ENCODE peak calls at places on chromosomes 3 and 15, in eight cellular contexts. B is foreskin fibroblast; S is tibial nerve; A is BE2C; P is CD4-positive, alpha-beta T cell; X is HCT116; I is lower leg skin; V is colonic mucosa. Q is an unnamed sample.
A peak's percentile ranks its signal among the peaks of the same experiment; 100 is the strongest.

GRCh38 chr3:18670755-18671154 is 245.6 kb upstream of the SATB1 start:
- DNase-seq in I (no peak), B (no peak), P (no peak), A (no peak), S (no peak), V (no peak), X (no peak), Q (no peak)

GRCh38 chr15:65595960-65596359 is 15.0 kb downstream of the INTS14 start:
- DNase-seq in I (no peak), S (no peak), B (no peak), A (peak; percentile 46), X (no peak), P (no peak), V (no peak), Q (no peak)

GRCh38 chr3:126295407-126295939 is 61.7 kb downstream of the KLF15 start:
- DNase-seq in P (no peak), B (no peak), V (no peak), S (no peak), A (no peak), I (peak; percentile 56), X (no peak), Q (no peak)

GRCh38 chr3:151198849-151199248 is 4.2 kb downstream of the GPR171 start:
- DNase-seq in S (no peak), P (no peak), V (no peak), I (no peak), X (no peak), A (no peak), B (no peak), Q (no peak)

GRCh38 chr3:176937994-176938393 is 259.3 kb downstream of the TBL1XR1 start:
- DNase-seq in A (no peak), B (no peak), I (no peak), X (no peak), S (no peak), P (no peak), V (no peak), Q (no peak)

GRCh38 chr3:60000311-60001105 is 950.7 kb upstream of the CFAP20DC start:
- DNase-seq in A (no peak), P (no peak), I (no peak), X (no peak), B (no peak), S (no peak), V (no peak), Q (no peak)

GRCh38 chr3:69129531-69129930 is 7.1 kb upstream of the LMOD3 start:
- DNase-seq in V (no peak), P (no peak), S (no peak), A (no peak), I (no peak), X (no peak), B (peak; percentile 53), Q (no peak)

GRCh38 chr15:25800761-25801515 is 62.2 kb downstream of the ATP10A start:
- DNase-seq in I (peak; percentile 81), V (no peak), X (no peak), S (no peak), A (no peak), P (no peak), B (no peak), Q (no peak)

GRCh38 chr3:101577276-101577675 is 3.3 kb downstream of the PCNP start:
- DNase-seq in P (no peak), A (no peak), V (no peak), I (no peak), S (no peak), B (no peak), X (no peak), Q (no peak)

GRCh38 chr15:61184431-61184830 is 44.7 kb downstream of the RORA start:
- DNase-seq in I (no peak), X (no peak), P (no peak), A (no peak), S (no peak), V (no peak), B (no peak), Q (no peak)

GRCh38 chr3:117567903-117568302 is 858.3 kb downstream of the TUSC7 start:
- DNase-seq in B (no peak), A (no peak), P (no peak), V (no peak), I (no peak), S (no peak), X (no peak), Q (no peak)

GRCh38 chr3:124700880-124701684 is 29.2 kb upstream of the UMPS start:
- DNase-seq in B (no peak), S (no peak), I (no peak), V (no peak), A (no peak), X (no peak), P (no peak), Q (peak; percentile 38)

GRCh38 chr3:188111002-188111584 is 42.9 kb upstream of the LPP start:
- DNase-seq in I (no peak), P (no peak), X (no peak), A (no peak), B (no peak), S (no peak), V (no peak), Q (no peak)

DNA sequence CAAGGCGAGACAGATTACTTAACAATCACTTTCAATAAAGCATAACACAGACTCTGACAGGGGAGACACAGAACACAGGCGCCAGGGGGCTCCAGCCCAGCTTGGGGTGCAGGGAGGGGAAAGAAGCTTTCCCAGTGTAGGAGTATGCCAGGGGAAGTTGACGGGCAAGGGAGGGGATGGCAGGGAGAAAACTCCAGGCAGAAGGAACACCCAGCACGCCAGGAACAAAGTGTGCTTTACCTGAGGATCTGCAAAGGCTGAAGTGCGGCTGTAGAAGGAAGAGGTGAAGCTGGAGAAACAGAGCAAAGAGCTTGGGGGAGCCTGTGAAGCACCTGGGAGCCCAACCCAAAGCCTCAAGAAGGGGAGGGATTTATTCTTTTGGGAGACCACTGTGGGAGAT is 12.1 kb downstream of the RGMA start:
- DNase-seq in P (no peak), S (no peak), B (no peak), I (no peak), V (no peak), A (no peak), X (no peak), Q (no peak)
- TF ChIP-seq CTCF in P (no peak), S (no peak), B (no peak), I (no peak), V (no peak), A (no peak), X (no peak), Q (no peak)

GRCh38 chr15:37788767-37789391 is 145.6 kb upstream of the TMCO5A start:
- DNase-seq in P (no peak), X (no peak), V (no peak), B (no peak), S (no peak), I (no peak), A (no peak), Q (no peak)

GRCh38 chr15:37789881-37790280 is 144.6 kb upstream of the TMCO5A start:
- DNase-seq in B (peak; percentile 52), V (no peak), A (no peak), I (no peak), P (no peak), X (no peak), S (no peak), Q (no peak)

GRCh38 chr15:37789392-37789776 is 145.1 kb upstream of the TMCO5A start:
- DNase-seq in V (no peak), A (no peak), X (no peak), P (no peak), S (no peak), B (no peak), I (no peak), Q (no peak)

GRCh38 chr15:37791693-37792092 is 142.7 kb upstream of the TMCO5A start:
- DNase-seq in S (no peak), A (no peak), P (no peak), V (no peak), B (no peak), X (no peak), I (no peak), Q (no peak)

DNA sequence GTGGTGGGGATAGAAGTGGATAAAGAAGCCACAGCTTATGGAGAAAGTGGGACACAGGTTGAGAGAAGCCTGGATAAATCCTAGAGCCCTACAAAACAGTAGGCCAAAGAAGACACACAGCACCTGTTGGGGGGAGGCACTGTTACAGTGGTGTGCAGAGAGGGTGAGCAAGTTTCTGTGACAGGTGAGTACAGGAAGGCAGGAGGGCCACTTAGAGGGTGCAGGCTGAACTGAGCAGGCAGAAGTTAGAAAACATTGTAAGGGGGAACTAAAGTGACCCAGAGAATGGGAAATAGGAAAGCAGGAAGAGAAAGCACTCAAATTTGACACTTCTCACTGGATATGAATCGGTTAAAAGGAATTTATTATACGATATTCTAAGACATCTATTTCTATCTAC is 146.1 kb upstream of the TMCO5A start:
- DNase-seq in X (no peak), V (no peak), A (no peak), B (no peak), P (no peak), I (no peak), S (no peak), Q (no peak)
- TF ChIP-seq CTCF in X (no peak), V (no peak), A (no peak), B (no peak), P (no peak), I (no peak), S (no peak), Q (no peak)

GRCh38 chr15:48176957-48177356 is 1.1 kb downstream of the MYEF2 start:
- DNase-seq in I (no peak), S (no peak), P (no peak), X (no peak), B (no peak), V (no peak), A (no peak), Q (no peak)

GRCh38 chr15:48176097-48176496 is 2.0 kb downstream of the MYEF2 start:
- DNase-seq in S (no peak), P (no peak), V (no peak), I (no peak), A (no peak), X (no peak), B (no peak), Q (no peak)

GRCh38 chr15:48177875-48178611 is at the start of gene MYEF2:
- DNase-seq in S (peak; percentile 24), I (peak; percentile 87), A (peak; percentile 95), V (peak; percentile 65), B (peak; percentile 51), X (no peak), P (peak; percentile 44), Q (peak; percentile 45)

GRCh38 chr15:48177383-48177874 is 666 bp downstream of the MYEF2 start:
- DNase-seq in I (no peak), P (no peak), B (peak; percentile 28), A (no peak), X (no peak), V (no peak), S (no peak), Q (no peak)

GRCh38 chr15:48175126-48175525 is 3.0 kb downstream of the MYEF2 start:
- DNase-seq in A (no peak), I (no peak), X (no peak), B (no peak), S (no peak), P (no peak), V (no peak), Q (no peak)
- TF ChIP-seq CTCF in A (no peak), I (no peak), X (no peak), B (no peak), S (no peak), P (no peak), V (no peak), Q (no peak)

DNA sequence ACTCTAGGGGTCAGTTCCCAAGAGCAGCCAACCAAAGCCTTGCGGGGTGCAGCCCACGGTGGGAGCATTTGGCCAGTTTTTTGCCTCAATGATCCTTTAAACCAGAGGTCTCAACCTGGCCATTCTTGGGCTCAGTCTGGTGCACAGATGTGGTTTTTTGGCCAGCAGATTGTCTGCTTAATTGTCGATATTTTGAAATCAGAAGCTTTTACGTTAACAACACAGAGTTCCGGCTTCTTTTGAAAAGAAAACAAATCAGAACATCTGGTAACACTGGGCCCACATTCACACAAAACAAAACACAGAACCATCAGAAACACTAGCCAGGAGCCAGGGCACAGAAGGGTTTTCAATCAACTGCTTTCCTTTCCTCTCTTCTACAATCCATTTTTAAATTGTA is 127.7 kb downstream of the XXYLT1 start:
- DNase-seq in S (peak; percentile 27), V (no peak), B (peak; percentile 29), A (no peak), I (no peak), X (no peak), P (no peak), Q (no peak)
- TF ChIP-seq CTCF in S (no peak), V (no peak), B (no peak), A (no peak), I (no peak), X (no peak), P (no peak), Q (no peak)